ENCODE peak calls at places on chromosome 18, in eight cellular contexts. N is AG09309, F is psoas muscle, M is dorsolateral prefrontal cortex, R is kidney epithelial cell, W is MCF 10A, K is right atrium auricular region, A is ovary. Z is an unnamed sample.

GRCh38 chr18:58723810-58724602 is 52.7 kb downstream of the MALT1 start:
- DNase-seq in R (peak; percentile 18), F (no peak), N (no peak), M (no peak), A (no peak), K (no peak), W (no peak), Z (peak; percentile 56)

GRCh38 chr18:24333116-24333515 is 64.5 kb downstream of the OSBPL1A start:
- DNase-seq in N (no peak), W (no peak), M (no peak), F (no peak), A (no peak), R (no peak), K (no peak), Z (no peak)

GRCh38 chr18:35661483-35662146 is 80.1 kb downstream of the GALNT1 start:
- DNase-seq in M (no peak), F (no peak), K (no peak), N (no peak), W (peak; percentile 2), R (no peak), A (no peak), Z (no peak)

GRCh38 chr18:54883816-54884604 is 55.7 kb downstream of the RAB27B start:
- DNase-seq in W (no peak), M (no peak), R (peak; percentile 9), K (no peak), A (no peak), F (no peak), N (no peak), Z (no peak)

GRCh38 chr18:3281456-3282400 is 19.8 kb downstream of the MYL12B start:
- DNase-seq in W (peak; percentile 80), K (no peak), R (no peak), N (no peak), M (no peak), A (no peak), F (no peak), Z (peak; percentile 88)

GRCh38 chr18:13136056-13136688 is 82.4 kb upstream of the LDLRAD4 start:
- DNase-seq in K (no peak), F (no peak), M (no peak), W (no peak), R (no peak), N (no peak), A (no peak), Z (no peak)

GRCh38 chr18:12052866-12053265 is 40.8 kb upstream of the ANKRD62 start:
- DNase-seq in R (no peak), W (no peak), K (no peak), F (no peak), N (no peak), A (no peak), M (no peak), Z (no peak)

GRCh38 chr18:55510809-55511208 is 77.2 kb downstream of the TCF4 start:
- DNase-seq in N (peak; percentile 68), W (no peak), M (no peak), R (no peak), A (no peak), F (no peak), K (no peak), Z (peak; percentile 93)

GRCh38 chr18:56565596-56566355 is 72.6 kb downstream of the TXNL1 start:
- DNase-seq in K (no peak), M (no peak), N (peak; percentile 97), R (no peak), A (no peak), W (peak; percentile 52), F (no peak), Z (peak; percentile 94)

GRCh38 chr18:59634096-59634495 is 63.1 kb downstream of the CCBE1 start:
- DNase-seq in K (no peak), N (no peak), F (no peak), W (no peak), M (no peak), A (no peak), R (no peak), Z (no peak)

GRCh38 chr18:10059610-10060468 is 146.0 kb downstream of the VAPA start:
- DNase-seq in K (no peak), A (no peak), R (no peak), W (no peak), N (no peak), F (no peak), M (no peak), Z (peak; percentile 44)

GRCh38 chr18:13566941-13567762 is 159.2 kb downstream of the FAM210A start:
- DNase-seq in K (peak; percentile 79), A (no peak), W (no peak), N (no peak), F (peak; percentile 44), M (no peak), R (no peak), Z (no peak)

GRCh38 chr18:621181-621580 is 24.4 kb downstream of the CLUL1 start:
- DNase-seq in A (no peak), F (no peak), R (no peak), N (no peak), K (no peak), W (peak; percentile 33), M (no peak), Z (peak; percentile 30)

GRCh38 chr18:74532511-74533025 is 1.7 kb upstream of the CNDP1 start:
- DNase-seq in N (no peak), R (no peak), F (no peak), K (no peak), M (no peak), A (no peak), W (no peak), Z (no peak)

GRCh38 chr18:56322403-56322802 is 316.0 kb downstream of the TXNL1 start:
- DNase-seq in K (no peak), W (no peak), R (no peak), F (no peak), N (no peak), M (no peak), A (no peak), Z (no peak)

DNA sequence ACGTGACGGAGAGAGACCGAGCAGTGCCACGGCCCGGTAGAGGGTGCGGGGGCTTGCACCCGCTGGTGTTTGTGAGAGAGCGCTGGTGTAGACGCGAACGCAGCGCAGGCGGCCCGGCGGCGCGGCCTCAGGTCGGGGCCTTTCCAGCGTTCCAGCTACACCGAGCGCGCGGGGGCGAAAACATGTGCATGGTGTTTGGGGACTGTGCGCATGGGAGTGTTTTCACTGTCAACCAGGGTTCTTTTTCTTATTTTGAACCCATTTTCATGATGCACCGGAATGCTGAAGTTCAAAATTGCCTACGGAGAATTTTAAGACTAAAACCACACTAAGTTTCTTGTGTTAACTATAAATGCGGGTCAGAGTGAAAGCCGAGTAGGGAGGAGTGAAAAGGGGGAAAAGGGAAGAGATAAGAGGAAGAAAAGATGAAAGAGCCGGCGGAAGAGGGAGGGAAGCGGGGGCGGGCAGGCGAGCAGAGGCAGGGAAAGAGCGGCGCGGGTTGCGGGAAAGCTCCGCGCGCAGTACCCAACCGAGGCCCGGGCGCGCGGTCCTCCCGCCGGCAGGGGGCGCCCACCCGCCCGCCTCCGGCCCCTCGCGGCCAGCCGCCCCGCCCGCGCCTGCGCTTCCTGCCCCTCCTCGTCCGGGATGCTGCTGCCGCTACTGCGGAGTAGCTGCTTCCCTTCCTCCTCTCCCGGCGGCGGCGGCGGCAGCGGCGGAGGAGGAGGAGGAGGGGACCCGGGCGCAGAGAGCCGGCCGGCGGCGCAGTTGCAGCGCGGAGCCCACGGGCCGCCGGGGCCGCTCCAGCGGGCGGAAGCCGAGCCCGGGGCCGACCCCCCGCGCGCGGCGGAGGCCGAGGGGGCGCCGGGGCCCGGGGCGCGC is at the start of gene RAB12:
- DNase-seq in A (peak; percentile 90), N (peak; percentile 52), W (peak; percentile 75), K (peak; percentile 70), R (no peak), M (peak; percentile 90), F (peak; percentile 92), Z (peak; percentile 89)
- TF ChIP-seq CTCF in A (peak; percentile 27), N (peak; percentile 19), W (peak; percentile 81), K (peak; percentile 91), R (peak; percentile 13), M (peak; percentile 89), F (peak; percentile 95), Z (peak; percentile 33)

DNA sequence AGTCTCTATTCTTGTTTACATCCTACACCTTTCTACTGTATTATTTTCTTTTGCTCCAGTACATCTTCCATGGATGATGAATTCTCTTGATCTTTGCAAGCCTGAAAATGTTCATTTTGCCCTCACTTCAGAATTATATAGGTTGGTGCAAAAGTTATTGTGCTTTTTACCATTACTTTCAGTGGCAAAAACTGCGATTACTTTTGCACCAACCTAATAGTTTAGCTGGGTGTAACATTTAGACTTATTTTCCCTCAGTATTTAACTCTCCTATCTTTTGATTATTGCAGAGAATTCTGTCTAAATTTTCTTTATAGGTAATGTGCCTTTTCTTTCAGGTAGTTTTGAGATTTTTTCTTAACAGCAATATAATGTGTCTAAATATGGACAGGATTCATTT is 81.8 kb downstream of the SS18 start:
- DNase-seq in F (no peak), W (no peak), A (no peak), N (no peak), R (no peak), M (no peak), K (no peak), Z (no peak)
- TF ChIP-seq CTCF in F (no peak), W (no peak), A (no peak), N (no peak), R (no peak), M (no peak), K (no peak), Z (no peak)

GRCh38 chr18:36658611-36659010 is 170.2 kb downstream of the TPGS2 start:
- DNase-seq in F (no peak), R (no peak), K (no peak), W (no peak), M (no peak), A (no peak), N (no peak), Z (no peak)

GRCh38 chr18:36665952-36666351 is 162.8 kb downstream of the TPGS2 start:
- DNase-seq in M (no peak), N (no peak), K (no peak), R (no peak), W (no peak), F (no peak), A (no peak), Z (no peak)

GRCh38 chr18:36660311-36660710 is 168.5 kb downstream of the TPGS2 start:
- DNase-seq in M (no peak), W (no peak), A (no peak), F (peak; percentile 18), N (no peak), K (no peak), R (no peak), Z (no peak)

GRCh38 chr18:36663312-36663711 is 165.5 kb downstream of the TPGS2 start:
- DNase-seq in F (no peak), A (no peak), N (no peak), R (no peak), K (no peak), W (no peak), M (no peak), Z (peak; percentile 3)

GRCh38 chr18:36662000-36662399 is 166.8 kb downstream of the TPGS2 start:
- DNase-seq in W (peak; percentile 31), R (no peak), K (no peak), M (no peak), F (no peak), A (no peak), N (no peak), Z (peak; percentile 26)
- TF ChIP-seq CTCF in W (no peak), R (no peak), K (no peak), M (no peak), F (no peak), A (no peak), N (peak; percentile 52), Z (peak; percentile 42)

DNA sequence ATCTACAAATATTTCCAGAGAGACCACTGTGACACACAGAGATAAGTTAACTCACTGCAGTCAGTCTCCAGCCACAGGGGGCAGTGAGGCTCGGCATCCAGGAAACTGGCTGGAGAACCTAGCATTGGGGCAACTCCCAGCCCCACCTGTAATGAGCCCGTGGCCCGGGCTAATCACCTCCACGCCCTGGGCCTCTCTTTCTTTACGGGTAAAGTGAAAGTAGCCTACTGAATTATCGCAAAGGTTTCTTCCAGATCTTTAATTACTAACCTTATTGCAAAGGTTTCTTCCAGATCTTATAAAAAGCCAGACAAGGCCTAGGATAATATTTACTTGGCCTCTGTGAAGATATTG is 45.6 kb upstream of the ACAA2 start:
- DNase-seq in K (no peak), N (no peak), A (no peak), W (no peak), F (no peak), M (no peak), R (no peak), Z (no peak)
- TF ChIP-seq CTCF in K (no peak), N (no peak), A (no peak), W (no peak), F (no peak), M (peak; percentile 33), R (no peak), Z (no peak)